ENCODE peak calls at places on chromosomes 4 and X, in five cellular contexts. L, X, D, P and J are unnamed samples.

GRCh38 chr4:117429061-117429460 is 343.7 kb upstream of the TRAM1L1 start:
- DNase-seq in X (peak; percentile 5), P (peak; percentile 46), D (no peak), L (no peak), J (no peak)

GRCh38 chrX:138765061-138765460 is 53.5 kb upstream of the FGF13 start:
- DNase-seq in P (no peak), D (no peak), L (no peak), X (no peak), J (no peak)

GRCh38 chr4:173647902-173648301 is 117.9 kb upstream of the HAND2 start:
- DNase-seq in P (no peak), L (no peak), D (no peak), X (no peak), J (no peak)

GRCh38 chr4:64940698-64941097 is 531.4 kb upstream of the TECRL start:
- DNase-seq in P (no peak), X (no peak), D (peak; percentile 28), L (no peak), J (no peak)

GRCh38 chrX:119539872-119540271 is 25.3 kb downstream of the STEEP1 start:
- DNase-seq in P (no peak), D (no peak), X (no peak), L (no peak), J (no peak)

GRCh38 chr4:183532823-183533222 is 28.0 kb downstream of the ING2 start:
- DNase-seq in D (peak; percentile 44), X (no peak), P (no peak), L (peak; percentile 29), J (no peak)

GRCh38 chrX:107738272-107738671 is 37.3 kb downstream of the TSC22D3 start:
- DNase-seq in L (no peak), P (no peak), D (no peak), X (no peak), J (no peak)

GRCh38 chr4:190015538-190016368 is 11.3 kb downstream of the FRG2 start:
- DNase-seq in L (no peak), P (peak; percentile 33), D (no peak), X (no peak), J (no peak)

GRCh38 chr4:146222313-146222712 is 8.0 kb downstream of the REELD1 start:
- DNase-seq in P (no peak), X (no peak), D (peak; percentile 89), L (peak; percentile 54), J (no peak)

GRCh38 chr4:66855956-66856355 is 689.3 kb downstream of the CENPC start:
- DNase-seq in P (no peak), X (no peak), D (no peak), L (no peak), J (no peak)

GRCh38 chrX:115560978-115561604 is at the start of gene PLS3:
- DNase-seq in D (peak; percentile 89), L (peak; percentile 83), X (peak; percentile 46), P (peak; percentile 96), J (peak; percentile 52)

GRCh38 chr4:164439037-164439436 is 314.9 kb upstream of the SMIM31 start:
- DNase-seq in L (no peak), X (no peak), P (no peak), D (no peak), J (no peak)

GRCh38 chr4:20299515-20299914 is 47.8 kb downstream of the SLIT2 start:
- DNase-seq in P (no peak), D (peak; percentile 35), L (peak; percentile 41), X (no peak), J (no peak)

GRCh38 chrX:8649969-8650368 is 82.0 kb downstream of the ANOS1 start:
- DNase-seq in P (no peak), X (no peak), L (no peak), D (no peak), J (no peak)

GRCh38 chr4:85482000-85482738 is 7.2 kb downstream of the ARHGAP24 start:
- DNase-seq in P (no peak), X (no peak), L (no peak), D (no peak), J (no peak)

GRCh38 chr4:150140774-150141400 is 62.6 kb downstream of the DCLK2 start:
- DNase-seq in L (peak; percentile 77), X (no peak), P (no peak), D (peak; percentile 61), J (no peak)

GRCh38 chr4:25814323-25814722 is 48.5 kb downstream of the SEL1L3 start:
- DNase-seq in P (no peak), X (no peak), D (no peak), L (peak; percentile 63), J (no peak)

GRCh38 chr4:143391895-143392294 is 55.2 kb downstream of the GAB1 start:
- DNase-seq in P (no peak), L (peak; percentile 89), D (peak; percentile 51), X (no peak), J (no peak)

GRCh38 chr4:56372774-56373173 is 14.5 kb downstream of the AASDH start:
- DNase-seq in P (no peak), X (no peak), D (no peak), L (peak; percentile 57), J (no peak)

GRCh38 chrX:9902651-9903050 is 64.5 kb upstream of the CLDN34 start:
- DNase-seq in L (peak; percentile 34), D (no peak), P (no peak), X (no peak), J (no peak)

GRCh38 chr4:101208171-101208570 is 139.2 kb downstream of the PPP3CA start:
- DNase-seq in X (no peak), P (no peak), L (no peak), D (no peak), J (no peak)

GRCh38 chrX:9597361-9598035 is 132.6 kb downstream of the TBL1X start:
- DNase-seq in L (no peak), D (no peak), P (no peak), X (no peak), J (no peak)

GRCh38 chr4:69054578-69055200 is 41.6 kb upstream of the UGT2B7 start:
- DNase-seq in X (no peak), P (no peak), L (peak; percentile 87), D (peak; percentile 88), J (no peak)

GRCh38 chrX:102516314-102516936 is at the start of gene TMSB15A:
- DNase-seq in L (peak; percentile 28), X (no peak), P (peak; percentile 87), D (peak; percentile 21), J (peak; percentile 58)

DNA sequence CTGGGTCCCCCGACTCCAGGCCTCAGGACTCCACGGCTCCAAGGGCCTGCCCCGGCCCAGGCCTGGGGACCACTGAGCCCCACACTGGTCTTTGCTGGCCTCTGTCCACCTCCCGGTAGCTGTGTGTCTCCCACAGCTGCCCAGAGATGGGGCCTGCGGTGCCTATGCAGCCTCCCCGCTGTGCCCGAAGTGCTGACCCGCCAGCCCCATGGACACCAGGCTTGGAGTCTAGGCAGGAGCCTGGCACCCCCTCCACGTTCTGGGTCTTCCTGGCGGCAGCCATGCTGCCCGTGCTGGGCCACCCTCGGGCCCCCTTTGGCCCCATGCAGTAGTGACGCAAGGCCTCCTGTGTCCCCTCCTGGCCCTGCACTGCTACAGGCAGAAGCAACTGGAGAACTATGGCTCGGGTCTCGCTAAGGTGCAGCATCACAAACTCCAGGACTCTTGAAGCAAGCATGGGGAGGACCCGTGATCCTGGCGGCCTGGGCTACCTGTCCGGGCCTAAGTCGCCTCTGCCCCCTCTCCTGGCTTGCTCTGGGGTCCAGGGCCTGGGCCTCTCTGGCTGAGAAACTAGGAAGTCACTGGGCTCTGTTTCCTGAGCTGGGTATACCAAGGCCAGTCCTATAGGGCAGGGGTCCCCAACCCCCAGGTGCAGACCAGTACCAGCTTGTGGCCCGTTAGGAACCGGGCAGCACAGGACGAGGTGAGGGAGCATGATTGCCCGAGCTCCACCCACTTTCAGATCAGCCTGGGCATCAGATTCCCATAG is 878 bp downstream of the MYL5 start:
- DNase-seq in L (no peak), P (peak; percentile 31), D (no peak), X (no peak), J (no peak)
- H3K14ac ChIP-seq in L (peak overlapping the region; percentile 86), P (no peak overlapping the region), D (peak overlapping the region; percentile 77), X (no peak overlapping the region), J (peak overlapping the region; percentile 63)

DNA sequence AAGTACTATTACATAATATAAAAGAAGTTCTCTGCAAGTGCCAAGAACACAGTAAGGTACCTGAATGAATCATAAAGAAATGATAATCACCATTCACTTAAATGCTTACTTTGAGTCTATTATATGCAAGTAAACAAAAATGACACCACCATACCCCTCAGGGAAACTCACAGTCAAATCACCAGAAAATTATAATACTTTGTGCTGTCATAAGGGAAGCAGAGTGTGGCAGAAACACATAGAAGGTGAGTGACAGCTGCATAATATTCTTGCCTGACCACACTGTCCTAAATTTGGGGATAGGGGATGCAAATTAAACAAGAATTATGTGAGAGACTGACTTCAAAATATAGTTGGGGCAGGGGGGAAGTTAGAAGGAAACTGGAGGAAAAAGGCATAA is 12.9 kb downstream of the CCNI start:
- DNase-seq in L (no peak), D (no peak), X (no peak), P (no peak), J (no peak)
- H2BK15ac ChIP-seq in L (no peak overlapping the region), D (no peak overlapping the region), X (no peak overlapping the region), P (no peak overlapping the region), J (no peak overlapping the region)

DNA sequence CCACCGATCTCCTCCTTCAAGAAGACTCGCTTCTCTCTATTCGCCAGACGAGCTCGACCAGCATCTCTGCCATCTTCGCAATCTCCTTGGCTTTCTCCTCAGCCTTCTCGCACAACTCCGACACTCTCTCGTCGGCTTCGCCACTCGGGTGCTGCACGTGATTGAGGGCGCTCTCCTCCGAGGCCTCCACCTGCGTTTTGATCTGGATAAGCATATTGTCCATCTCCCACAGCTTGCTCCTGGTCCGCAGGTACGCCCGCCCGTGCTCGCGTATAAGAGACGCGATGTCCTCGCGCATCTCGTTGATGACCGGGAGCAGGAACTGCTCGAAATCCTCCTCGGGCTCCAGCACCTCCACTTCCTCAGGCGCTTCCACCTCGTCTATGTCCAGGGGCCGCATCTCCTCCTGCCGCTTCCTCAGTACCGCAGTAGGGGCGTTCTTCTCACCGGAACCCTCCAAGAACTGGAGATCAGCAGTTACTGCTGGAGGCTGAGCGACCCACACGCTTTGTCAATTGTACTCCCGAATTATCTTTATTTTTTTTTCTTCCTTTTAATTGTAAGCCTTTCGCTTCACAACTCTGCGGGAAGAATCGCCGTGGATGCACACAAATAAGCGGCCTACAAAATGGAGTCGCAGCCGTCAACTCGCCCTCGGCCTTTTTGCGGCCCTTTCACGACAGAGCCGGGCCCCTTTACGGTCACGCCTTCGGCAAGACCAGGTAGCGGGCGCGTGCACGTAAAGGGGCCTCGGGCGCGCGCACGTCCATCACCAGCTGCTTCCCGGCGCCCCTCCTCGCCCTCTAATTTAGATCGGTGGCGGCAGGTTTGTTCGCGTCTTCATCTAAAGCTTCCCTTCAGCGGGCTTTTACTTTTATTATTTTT is at the start of gene MRFAP1L1:
- DNase-seq in P (peak; percentile 97), D (peak; percentile 97), L (peak; percentile 97), X (peak; percentile 86), J (peak; percentile 96)
- H3K14ac ChIP-seq in P (peak within 1 kb of the TSS; percentile 79), D (no peak within 1 kb of the TSS), L (peak within 1 kb of the TSS; percentile 90), X (no peak within 1 kb of the TSS), J (no peak within 1 kb of the TSS)

GRCh38 chr4:99219072-99219471 is at the start of gene ADH6:
- DNase-seq in X (no peak), D (no peak), P (no peak), L (no peak), J (no peak)
- H2BK15ac ChIP-seq in X (no peak within 1 kb of the TSS), D (no peak within 1 kb of the TSS), P (no peak within 1 kb of the TSS), L (no peak within 1 kb of the TSS), J (no peak within 1 kb of the TSS)